ENCODE peak calls at places on chromosome 21, in five cellular contexts. N is COR-L47; B is naive thymus-derived CD8-positive, alpha-beta T cell; O is AML-193; C is activated CD4-positive, alpha-beta T cell treated with anti-CD3 and anti-CD28 coated beads, Interleukin-2, amount 50 U/mL, for 1 hour. H is an unnamed sample.

GRCh38 chr21:45112371-45112770 is 38.0 kb downstream of the ADARB1 start:
- DNase-seq in N (no peak), B (no peak), C (no peak), O (no peak), H (no peak)

GRCh38 chr21:38794978-38795377 is 10.8 kb upstream of the ETS2 start:
- DNase-seq in C (no peak), O (no peak), N (no peak), B (no peak), H (no peak)

GRCh38 chr21:45154511-45155508 is 80.4 kb downstream of the ADARB1 start:
- DNase-seq in N (peak), O (peak), C (peak), B (no peak), H (no peak)

GRCh38 chr21:43736224-43736883 is 17.4 kb downstream of the PDXK start:
- DNase-seq in O (no peak), N (no peak), B (no peak), C (no peak), H (no peak)

GRCh38 chr21:41913230-41913629 is 34.1 kb upstream of the PRDM15 start:
- DNase-seq in C (no peak), O (no peak), N (no peak), B (peak), H (no peak)

GRCh38 chr21:23008803-23009202 is 2010.6 kb downstream of the NCAM2 start:
- DNase-seq in O (no peak), C (no peak), B (no peak), N (no peak), H (no peak)

GRCh38 chr21:31161157-31161556 is 122.9 kb upstream of the KRTAP19-8 start:
- DNase-seq in B (no peak), N (no peak), C (no peak), O (no peak), H (no peak)

GRCh38 chr21:33541105-33541711 is 709 bp downstream of the GART start:
- DNase-seq in O (no peak), C (no peak), B (no peak), N (no peak), H (no peak)

GRCh38 chr21:42465008-42465878 is 30.8 kb downstream of the RSPH1 start:
- DNase-seq in C (no peak), B (no peak), O (peak), N (no peak), H (peak)